ENCODE peak calls at places on chromosomes 13 and 19, in six cellular contexts. One of them, this sample, is unnamed.

GRCh38 chr13:100063333-100063732 is 25.6 kb upstream of the PCCA start:
- DNase-seq in bronchial epithelial cell: no peak
- DNase-seq in mammary epithelial cell: no peak
- DNase-seq in small intestine: no peak
- DNase-seq in fibroblast of lung: no peak
- DNase-seq in lower leg skin: no peak
- DNase-seq in this sample: no peak

GRCh38 chr13:92270990-92271389 is 872.6 kb downstream of the GPC5 start:
- DNase-seq in bronchial epithelial cell: no peak
- DNase-seq in mammary epithelial cell: no peak
- DNase-seq in small intestine: no peak
- DNase-seq in fibroblast of lung: no peak
- DNase-seq in lower leg skin: no peak
- DNase-seq in this sample: no peak

GRCh38 chr13:106213028-106213427 is 322.4 kb downstream of the EFNB2 start:
- DNase-seq in bronchial epithelial cell: no peak
- DNase-seq in mammary epithelial cell: no peak
- DNase-seq in small intestine: no peak
- DNase-seq in fibroblast of lung: no peak
- DNase-seq in lower leg skin: no peak
- DNase-seq in this sample: no peak

GRCh38 chr13:113851826-113852535 is 11.9 kb downstream of the GAS6 start:
- DNase-seq in bronchial epithelial cell: no peak
- DNase-seq in mammary epithelial cell: no peak
- DNase-seq in small intestine: peak; percentile 70
- DNase-seq in fibroblast of lung: no peak
- DNase-seq in lower leg skin: peak; percentile 78
- DNase-seq in this sample: no peak

GRCh38 chr13:113327391-113327765 is 30.3 kb downstream of the LAMP1 start:
- DNase-seq in bronchial epithelial cell: no peak
- DNase-seq in mammary epithelial cell: no peak
- DNase-seq in small intestine: no peak
- DNase-seq in fibroblast of lung: no peak
- DNase-seq in lower leg skin: no peak
- DNase-seq in this sample: no peak

GRCh38 chr19:3358392-3358918 is 7.9 kb upstream of the NFIC start:
- DNase-seq in bronchial epithelial cell: no peak
- DNase-seq in mammary epithelial cell: no peak
- DNase-seq in small intestine: no peak
- DNase-seq in fibroblast of lung: no peak
- DNase-seq in lower leg skin: no peak
- DNase-seq in this sample: no peak

GRCh38 chr13:76886005-76886291 is 257 bp downstream of the KCTD12 start:
- DNase-seq in bronchial epithelial cell: no peak
- DNase-seq in mammary epithelial cell: no peak
- DNase-seq in small intestine: no peak
- DNase-seq in fibroblast of lung: no peak
- DNase-seq in lower leg skin: no peak
- DNase-seq in this sample: no peak

GRCh38 chr19:10333758-10334339 is 520 bp upstream of the RAVER1 start:
- DNase-seq in bronchial epithelial cell: no peak
- DNase-seq in mammary epithelial cell: no peak
- DNase-seq in small intestine: no peak
- DNase-seq in fibroblast of lung: no peak
- DNase-seq in lower leg skin: no peak
- DNase-seq in this sample: peak; percentile 7

GRCh38 chr13:66977156-66977555 is 253.0 kb downstream of the PCDH9 start:
- DNase-seq in bronchial epithelial cell: no peak
- DNase-seq in mammary epithelial cell: no peak
- DNase-seq in small intestine: no peak
- DNase-seq in fibroblast of lung: no peak
- DNase-seq in lower leg skin: no peak
- DNase-seq in this sample: no peak

GRCh38 chr13:75685239-75685697 is 49.1 kb downstream of the LMO7 start:
- DNase-seq in bronchial epithelial cell: peak; percentile 93
- DNase-seq in mammary epithelial cell: peak; percentile 89
- DNase-seq in small intestine: no peak
- DNase-seq in fibroblast of lung: peak; percentile 89
- DNase-seq in lower leg skin: no peak
- DNase-seq in this sample: peak; percentile 83

GRCh38 chr19:28044477-28044876 is 1168.5 kb downstream of the UQCRFS1 start:
- DNase-seq in bronchial epithelial cell: no peak
- DNase-seq in mammary epithelial cell: no peak
- DNase-seq in small intestine: no peak
- DNase-seq in fibroblast of lung: no peak
- DNase-seq in lower leg skin: peak; percentile 54
- DNase-seq in this sample: no peak

GRCh38 chr19:1657632-1658445 is 5.4 kb upstream of the TCF3 start:
- DNase-seq in bronchial epithelial cell: peak; percentile 22
- DNase-seq in mammary epithelial cell: no peak
- DNase-seq in small intestine: no peak
- DNase-seq in fibroblast of lung: no peak
- DNase-seq in lower leg skin: no peak
- DNase-seq in this sample: no peak

GRCh38 chr19:48698046-48698445 is 2.3 kb downstream of the FUT2 start:
- DNase-seq in bronchial epithelial cell: peak; percentile 44
- DNase-seq in mammary epithelial cell: peak; percentile 37
- DNase-seq in small intestine: peak; percentile 73
- DNase-seq in fibroblast of lung: peak; percentile 74
- DNase-seq in lower leg skin: no peak
- DNase-seq in this sample: peak; percentile 60

GRCh38 chr19:46221981-46222610 is 7.4 kb upstream of the IGFL1 start:
- DNase-seq in bronchial epithelial cell: peak; percentile 83
- DNase-seq in mammary epithelial cell: peak; percentile 90
- DNase-seq in small intestine: no peak
- DNase-seq in fibroblast of lung: peak; percentile 73
- DNase-seq in lower leg skin: peak; percentile 91
- DNase-seq in this sample: peak; percentile 18

GRCh38 chr19:16417660-16418596 is 53.8 kb downstream of the EPS15L1 start:
- DNase-seq in bronchial epithelial cell: peak; percentile 51
- DNase-seq in mammary epithelial cell: peak; percentile 29
- DNase-seq in small intestine: peak; percentile 20
- DNase-seq in fibroblast of lung: peak; percentile 35
- DNase-seq in lower leg skin: peak; percentile 93
- DNase-seq in this sample: peak; percentile 29

GRCh38 chr13:24267801-24268200 is 41.6 kb upstream of the C1QTNF9 start:
- DNase-seq in bronchial epithelial cell: no peak
- DNase-seq in mammary epithelial cell: no peak
- DNase-seq in small intestine: no peak
- DNase-seq in fibroblast of lung: no peak
- DNase-seq in lower leg skin: peak; percentile 31
- DNase-seq in this sample: no peak

GRCh38 chr19:56670401-56670960 is 1.1 kb downstream of the ZNF835 start:
- DNase-seq in bronchial epithelial cell: no peak
- DNase-seq in mammary epithelial cell: no peak
- DNase-seq in small intestine: no peak
- DNase-seq in fibroblast of lung: no peak
- DNase-seq in lower leg skin: peak; percentile 60
- DNase-seq in this sample: no peak
- H3K4me3 ChIP-seq in bronchial epithelial cell: no peak overlapping the region
- H3K4me3 ChIP-seq in mammary epithelial cell: no peak overlapping the region
- H3K4me3 ChIP-seq in small intestine: no peak overlapping the region
- H3K4me3 ChIP-seq in fibroblast of lung: no peak overlapping the region
- H3K4me3 ChIP-seq in lower leg skin: no peak overlapping the region
- H3K4me3 ChIP-seq in this sample: no peak overlapping the region

GRCh38 chr13:110233682-110234280 is 73.2 kb downstream of the COL4A1 start:
- DNase-seq in bronchial epithelial cell: no peak
- DNase-seq in mammary epithelial cell: no peak
- DNase-seq in small intestine: no peak
- DNase-seq in fibroblast of lung: no peak
- DNase-seq in lower leg skin: no peak
- DNase-seq in this sample: no peak

GRCh38 chr13:110234532-110234931 is 72.4 kb downstream of the COL4A1 start:
- DNase-seq in bronchial epithelial cell: no peak
- DNase-seq in mammary epithelial cell: no peak
- DNase-seq in small intestine: no peak
- DNase-seq in fibroblast of lung: no peak
- DNase-seq in lower leg skin: no peak
- DNase-seq in this sample: no peak

GRCh38 chr13:110232146-110232545 is 74.8 kb downstream of the COL4A1 start:
- DNase-seq in bronchial epithelial cell: no peak
- DNase-seq in mammary epithelial cell: no peak
- DNase-seq in small intestine: no peak
- DNase-seq in fibroblast of lung: no peak
- DNase-seq in lower leg skin: no peak
- DNase-seq in this sample: no peak

GRCh38 chr13:110232756-110233155 is 74.2 kb downstream of the COL4A1 start:
- DNase-seq in bronchial epithelial cell: no peak
- DNase-seq in mammary epithelial cell: no peak
- DNase-seq in small intestine: no peak
- DNase-seq in fibroblast of lung: no peak
- DNase-seq in lower leg skin: no peak
- DNase-seq in this sample: no peak

DNA sequence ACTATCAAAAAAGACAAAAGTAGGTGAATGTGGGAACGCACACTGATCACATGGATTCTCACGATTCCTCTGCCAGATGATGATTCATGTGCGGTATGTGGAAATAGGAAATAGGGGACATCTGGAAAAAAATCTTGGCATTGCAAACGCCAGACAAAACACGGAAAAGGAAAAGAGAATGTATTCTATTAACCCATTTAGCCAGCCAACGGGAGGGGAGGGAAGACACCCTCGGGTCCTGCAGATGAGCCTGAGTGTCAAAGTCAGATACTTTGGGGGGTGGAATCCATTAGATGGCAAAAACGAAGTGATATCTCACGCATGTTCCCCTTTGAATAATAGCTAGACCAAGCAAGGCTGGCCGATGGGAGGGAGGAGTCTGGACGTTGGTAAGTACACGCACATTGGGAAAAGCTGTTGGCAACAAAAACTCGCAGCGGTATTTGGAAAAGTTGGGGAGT is 73.7 kb downstream of the COL4A1 start:
- DNase-seq in bronchial epithelial cell: no peak
- DNase-seq in mammary epithelial cell: no peak
- DNase-seq in small intestine: no peak
- DNase-seq in fibroblast of lung: peak; percentile 65
- DNase-seq in lower leg skin: peak; percentile 93
- DNase-seq in this sample: peak; percentile 66
- H3K4me3 ChIP-seq in bronchial epithelial cell: no peak overlapping the region
- H3K4me3 ChIP-seq in mammary epithelial cell: no peak overlapping the region
- H3K4me3 ChIP-seq in small intestine: no peak overlapping the region
- H3K4me3 ChIP-seq in fibroblast of lung: peak overlapping the region; percentile 34
- H3K4me3 ChIP-seq in lower leg skin: no peak overlapping the region
- H3K4me3 ChIP-seq in this sample: no peak overlapping the region

GRCh38 chr19:5686647-5687359 is 3.3 kb upstream of the RPL36 start:
- DNase-seq in bronchial epithelial cell: peak; percentile 77
- DNase-seq in mammary epithelial cell: peak; percentile 90
- DNase-seq in small intestine: peak; percentile 96
- DNase-seq in fibroblast of lung: peak; percentile 74
- DNase-seq in lower leg skin: peak; percentile 100
- DNase-seq in this sample: peak; percentile 91

GRCh38 chr19:5683177-5683886 is 2.5 kb downstream of the HSD11B1L start:
- DNase-seq in bronchial epithelial cell: no peak
- DNase-seq in mammary epithelial cell: no peak
- DNase-seq in small intestine: no peak
- DNase-seq in fibroblast of lung: no peak
- DNase-seq in lower leg skin: no peak
- DNase-seq in this sample: no peak

GRCh38 chr19:5684694-5685430 is 4.0 kb downstream of the HSD11B1L start:
- DNase-seq in bronchial epithelial cell: no peak
- DNase-seq in mammary epithelial cell: no peak
- DNase-seq in small intestine: no peak
- DNase-seq in fibroblast of lung: no peak
- DNase-seq in lower leg skin: no peak
- DNase-seq in this sample: no peak

GRCh38 chr19:5687360-5688198 is 2.5 kb upstream of the RPL36 start:
- DNase-seq in bronchial epithelial cell: no peak
- DNase-seq in mammary epithelial cell: no peak
- DNase-seq in small intestine: no peak
- DNase-seq in fibroblast of lung: no peak
- DNase-seq in lower leg skin: no peak
- DNase-seq in this sample: no peak

GRCh38 chr19:5686326-5686646 is 3.8 kb upstream of the RPL36 start:
- DNase-seq in bronchial epithelial cell: no peak
- DNase-seq in mammary epithelial cell: no peak
- DNase-seq in small intestine: no peak
- DNase-seq in fibroblast of lung: no peak
- DNase-seq in lower leg skin: no peak
- DNase-seq in this sample: no peak
- H3K4me3 ChIP-seq in bronchial epithelial cell: peak overlapping the region; percentile 64
- H3K4me3 ChIP-seq in mammary epithelial cell: peak overlapping the region; percentile 60
- H3K4me3 ChIP-seq in small intestine: peak overlapping the region; percentile 40
- H3K4me3 ChIP-seq in fibroblast of lung: no peak overlapping the region
- H3K4me3 ChIP-seq in lower leg skin: no peak overlapping the region
- H3K4me3 ChIP-seq in this sample: peak overlapping the region; percentile 41

GRCh38 chr13:27696731-27697130 is 75.0 kb downstream of the POLR1D start:
- DNase-seq in bronchial epithelial cell: no peak
- DNase-seq in mammary epithelial cell: no peak
- DNase-seq in small intestine: no peak
- DNase-seq in fibroblast of lung: no peak
- DNase-seq in lower leg skin: no peak
- DNase-seq in this sample: no peak
- H3K4me3 ChIP-seq in bronchial epithelial cell: no peak overlapping the region
- H3K4me3 ChIP-seq in mammary epithelial cell: no peak overlapping the region
- H3K4me3 ChIP-seq in small intestine: no peak overlapping the region
- H3K4me3 ChIP-seq in fibroblast of lung: no peak overlapping the region
- H3K4me3 ChIP-seq in lower leg skin: no peak overlapping the region
- H3K4me3 ChIP-seq in this sample: no peak overlapping the region

GRCh38 chr13:45702088-45702487 is at the start of gene CBY2:
- DNase-seq in bronchial epithelial cell: no peak
- DNase-seq in mammary epithelial cell: no peak
- DNase-seq in small intestine: no peak
- DNase-seq in fibroblast of lung: no peak
- DNase-seq in lower leg skin: no peak
- DNase-seq in this sample: no peak
- H3K4me3 ChIP-seq in bronchial epithelial cell: no peak within 1 kb of the TSS
- H3K4me3 ChIP-seq in mammary epithelial cell: no peak within 1 kb of the TSS
- H3K4me3 ChIP-seq in small intestine: no peak within 1 kb of the TSS
- H3K4me3 ChIP-seq in fibroblast of lung: no peak within 1 kb of the TSS
- H3K4me3 ChIP-seq in lower leg skin: no peak within 1 kb of the TSS
- H3K4me3 ChIP-seq in this sample: no peak within 1 kb of the TSS

GRCh38 chr19:37413243-37414084 is 42.6 kb downstream of the ZNF527 start:
- DNase-seq in bronchial epithelial cell: no peak
- DNase-seq in mammary epithelial cell: peak; percentile 2
- DNase-seq in small intestine: no peak
- DNase-seq in fibroblast of lung: peak; percentile 2
- DNase-seq in lower leg skin: no peak
- DNase-seq in this sample: peak; percentile 49

GRCh38 chr19:37412700-37413099 is 41.8 kb downstream of the ZNF527 start:
- DNase-seq in bronchial epithelial cell: no peak
- DNase-seq in mammary epithelial cell: no peak
- DNase-seq in small intestine: no peak
- DNase-seq in fibroblast of lung: no peak
- DNase-seq in lower leg skin: no peak
- DNase-seq in this sample: no peak
- H3K4me3 ChIP-seq in bronchial epithelial cell: no peak overlapping the region
- H3K4me3 ChIP-seq in mammary epithelial cell: no peak overlapping the region
- H3K4me3 ChIP-seq in small intestine: no peak overlapping the region
- H3K4me3 ChIP-seq in fibroblast of lung: no peak overlapping the region
- H3K4me3 ChIP-seq in lower leg skin: no peak overlapping the region
- H3K4me3 ChIP-seq in this sample: no peak overlapping the region

DNA sequence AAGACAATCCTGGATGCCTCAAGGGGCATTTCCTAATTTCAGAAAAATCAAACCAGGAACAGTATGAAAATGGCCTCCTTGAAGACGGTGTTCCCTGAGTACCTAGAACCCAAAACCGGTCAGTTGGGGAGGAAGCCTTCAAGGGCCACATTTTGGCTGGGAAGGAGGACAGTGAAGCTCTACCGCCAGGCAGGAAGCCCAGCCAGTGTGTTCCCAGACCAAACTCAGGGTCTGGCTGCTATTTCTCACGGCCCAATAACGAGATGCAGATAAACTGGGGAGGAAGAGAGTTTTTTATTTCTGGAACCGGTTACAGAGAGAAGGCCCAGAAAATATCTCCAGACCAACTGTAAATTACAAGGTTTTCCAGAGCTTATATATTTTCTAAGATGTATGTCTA is 24.3 kb upstream of the CEACAM21 start:
- DNase-seq in bronchial epithelial cell: no peak
- DNase-seq in mammary epithelial cell: no peak
- DNase-seq in small intestine: no peak
- DNase-seq in fibroblast of lung: no peak
- DNase-seq in lower leg skin: no peak
- DNase-seq in this sample: no peak
- H3K4me3 ChIP-seq in bronchial epithelial cell: no peak overlapping the region
- H3K4me3 ChIP-seq in mammary epithelial cell: no peak overlapping the region
- H3K4me3 ChIP-seq in small intestine: peak overlapping the region; percentile 46
- H3K4me3 ChIP-seq in fibroblast of lung: no peak overlapping the region
- H3K4me3 ChIP-seq in lower leg skin: no peak overlapping the region
- H3K4me3 ChIP-seq in this sample: no peak overlapping the region

This sample was measured in astrocyte of the spinal cord.